ENCODE peak calls at places on chromosome 13, in four cellular contexts. G is GM12892, A is K562, D is GM12878. P is an unnamed sample.

GRCh38 chr13:29428310-29428991 is 167.0 kb downstream of the SLC7A1 start:
- DNase-seq in G (no peak), A (no peak), D (no peak), P (no peak)

GRCh38 chr13:20197361-20197834 is 4.7 kb upstream of the GJB2 start:
- DNase-seq in D (no peak), A (peak; percentile 10), G (no peak), P (peak; percentile 25)

GRCh38 chr13:78802912-78803311 is 144.0 kb upstream of the OBI1 start:
- DNase-seq in G (no peak), D (no peak), A (no peak), P (no peak)

GRCh38 chr13:24064258-24064860 is 96.2 kb upstream of the SPATA13 start:
- DNase-seq in G (no peak), D (no peak), A (no peak), P (no peak)

GRCh38 chr13:30739646-30740642 is 4.6 kb downstream of the ALOX5AP start:
- DNase-seq in A (peak; percentile 8), G (peak; percentile 35), D (peak; percentile 76), P (no peak)

GRCh38 chr13:113935523-113935922 is 38.4 kb downstream of the C13orf46 start:
- DNase-seq in G (no peak), A (no peak), D (no peak), P (no peak)

GRCh38 chr13:104006625-104007061 is 940.4 kb upstream of the SLC10A2 start:
- DNase-seq in D (no peak), A (no peak), G (no peak), P (no peak)

GRCh38 chr13:21668665-21669599 is 1.9 kb upstream of the FGF9 start:
- DNase-seq in A (no peak), D (no peak), G (no peak), P (no peak)

GRCh38 chr13:30619731-30620130 is 2.0 kb downstream of the USPL1 start:
- DNase-seq in G (no peak), A (peak; percentile 42), D (no peak), P (no peak)

GRCh38 chr13:76813874-76814273 is 72.3 kb downstream of the KCTD12 start:
- DNase-seq in D (no peak), G (no peak), A (no peak), P (no peak)

GRCh38 chr13:45833663-45834062 is 17.9 kb downstream of the SIAH3 start:
- DNase-seq in G (no peak), D (no peak), A (no peak), P (no peak)

GRCh38 chr13:46571189-46571901 is 18.4 kb downstream of the LRCH1 start:
- DNase-seq in A (no peak), D (no peak), G (no peak), P (no peak)

GRCh38 chr13:113937497-113938140 is 36.3 kb downstream of the C13orf46 start:
- DNase-seq in A (no peak), D (no peak), G (no peak), P (no peak)

GRCh38 chr13:114131581-114132418 is 623 bp downstream of the RASA3 start:
- DNase-seq in A (peak; percentile 42), G (no peak), D (no peak), P (no peak)

GRCh38 chr13:76552373-76552772 is 333.8 kb downstream of the KCTD12 start:
- DNase-seq in A (no peak), D (no peak), G (no peak), P (no peak)

GRCh38 chr13:34179481-34179880 is 361.5 kb downstream of the RFC3 start:
- DNase-seq in D (no peak), G (no peak), A (no peak), P (no peak)

GRCh38 chr13:20799726-20800416 is 26.1 kb upstream of the EEF1AKMT1 start:
- DNase-seq in A (no peak), G (no peak), D (no peak), P (no peak)

GRCh38 chr13:42354246-42355117 is 82.5 kb downstream of the AKAP11 start:
- DNase-seq in A (peak; percentile 2), G (no peak), D (peak; percentile 53), P (no peak)

GRCh38 chr13:51805925-51806324 is 2.0 kb upstream of the DHRS12 start:
- DNase-seq in A (no peak), D (no peak), G (no peak), P (no peak)

GRCh38 chr13:102847272-102848234 is 1.7 kb downstream of the ERCC5 start:
- DNase-seq in D (no peak), A (peak; percentile 39), G (no peak), P (no peak)

GRCh38 chr13:49517461-49517860 is 21.7 kb downstream of the PHF11 start:
- DNase-seq in A (no peak), D (no peak), G (no peak), P (no peak)

GRCh38 chr13:79654520-79654919 is 173.6 kb downstream of the NDFIP2 start:
- DNase-seq in D (no peak), G (no peak), A (no peak), P (no peak)

GRCh38 chr13:76339649-76340048 is 546.6 kb downstream of the KCTD12 start:
- DNase-seq in G (no peak), A (no peak), D (no peak), P (no peak)

GRCh38 chr13:87669379-87669978 is 1.7 kb upstream of the SLITRK5 start:
- DNase-seq in G (no peak), D (no peak), A (peak; percentile 1), P (no peak)

GRCh38 chr13:50334944-50335343 is 319.7 kb downstream of the KCNRG start:
- DNase-seq in D (no peak), A (peak; percentile 66), G (no peak), P (no peak)

GRCh38 chr13:100443278-100443997 is 145.2 kb downstream of the GGACT start:
- DNase-seq in A (no peak), G (no peak), D (no peak), P (no peak)

GRCh38 chr13:28325022-28325421 is 169.9 kb downstream of the FLT1 start:
- DNase-seq in A (no peak), D (no peak), G (no peak), P (no peak)

GRCh38 chr13:79710376-79710775 is 229.4 kb downstream of the NDFIP2 start:
- DNase-seq in D (no peak), G (no peak), A (no peak), P (no peak)

GRCh38 chr13:25267715-25268114 is 19.6 kb downstream of the MTMR6 start:
- DNase-seq in G (no peak), D (no peak), A (no peak), P (no peak)

GRCh38 chr13:81304121-81304659 is 963.3 kb upstream of the SPRY2 start:
- DNase-seq in A (no peak), G (no peak), D (no peak), P (no peak)

GRCh38 chr13:40974460-40975407 is 44.4 kb downstream of the ELF1 start:
- DNase-seq in G (no peak), A (peak; percentile 81), D (no peak), P (no peak)

GRCh38 chr13:93227280-93227905 is 786 bp downstream of the GPC6 start:
- DNase-seq in D (no peak), G (no peak), A (no peak), P (peak; percentile 9)

DNA sequence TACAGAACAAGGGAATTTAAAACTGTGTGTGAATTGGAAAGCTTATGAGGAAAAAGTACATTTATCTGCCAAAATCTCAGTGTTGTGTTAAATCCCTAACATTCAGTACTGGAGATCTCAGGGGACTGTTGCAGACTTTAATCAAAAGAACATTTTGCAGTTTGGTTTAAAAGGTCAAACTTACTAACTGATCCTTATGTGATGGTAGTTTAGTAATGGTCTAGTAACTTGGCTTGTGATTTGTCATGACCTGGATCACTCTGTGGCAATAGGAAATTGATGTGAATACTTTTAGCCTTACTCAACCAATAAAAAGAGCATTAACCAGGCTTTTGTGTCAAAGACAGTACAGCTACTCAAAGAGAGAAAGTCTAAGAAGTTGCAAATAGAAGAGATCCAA is 862.0 kb upstream of the MIR17HG start:
- DNase-seq in G (no peak), D (no peak), A (no peak), P (no peak)
- TF ChIP-seq TAF1 in G (no peak), D (no peak), A (no peak), P (no peak)

DNA sequence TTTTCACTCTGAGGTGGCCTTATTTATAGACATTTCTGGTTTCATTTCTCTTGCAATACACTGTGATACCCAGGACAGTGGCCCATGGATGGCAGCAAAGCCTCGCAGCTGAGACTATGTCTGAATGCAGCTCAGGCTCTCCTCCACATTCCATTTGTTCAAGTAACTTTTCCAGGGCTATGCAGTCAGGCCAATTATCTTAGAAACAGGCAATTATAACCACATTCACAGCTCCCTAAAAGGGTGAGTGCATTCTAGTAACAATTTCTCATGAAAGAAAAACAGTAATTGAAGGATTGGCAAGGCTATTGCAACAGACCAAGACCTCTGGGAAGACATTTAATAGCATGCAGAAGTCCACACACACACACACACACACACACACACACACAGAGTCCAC is 264.0 kb downstream of the TBC1D4 start:
- DNase-seq in D (no peak), A (no peak), G (no peak), P (no peak)
- TF ChIP-seq POLR2AphosphoS5 in D (no peak), A (no peak), G (no peak), P (no peak)

DNA sequence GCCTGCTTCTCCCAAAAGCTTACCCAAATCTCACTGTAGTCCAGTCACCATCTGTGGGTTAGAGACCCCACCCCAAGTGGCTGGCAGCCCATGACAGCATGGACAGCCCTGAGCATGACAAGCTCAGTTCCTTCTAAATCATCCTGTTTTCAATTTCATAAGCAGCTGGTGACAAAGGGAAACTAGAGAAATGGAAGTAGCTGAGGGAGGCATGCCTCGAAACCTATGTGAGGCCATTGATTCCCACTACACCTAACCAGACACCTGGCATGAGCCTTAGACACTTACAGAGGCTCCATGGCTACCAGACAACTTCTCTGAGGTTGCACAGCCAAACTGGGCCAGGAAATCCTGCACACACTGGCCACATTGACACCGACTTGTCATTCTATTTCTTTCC is 56.2 kb downstream of the ABCC4 start:
- DNase-seq in D (no peak), A (no peak), G (no peak), P (no peak)
- TF ChIP-seq TAF1 in D (no peak), A (no peak), G (no peak), P (no peak)

GRCh38 chr13:110320645-110321044 is 13.6 kb downstream of the COL4A2 start:
- DNase-seq in A (no peak), G (no peak), D (no peak), P (no peak)

GRCh38 chr13:110318920-110319319 is 11.8 kb downstream of the COL4A2 start:
- DNase-seq in A (no peak), G (no peak), D (no peak), P (no peak)

GRCh38 chr13:110317496-110318195 is 10.6 kb downstream of the COL4A2 start:
- DNase-seq in D (no peak), G (no peak), A (no peak), P (no peak)

GRCh38 chr13:110319397-110319773 is 12.3 kb downstream of the COL4A2 start:
- DNase-seq in D (no peak), G (no peak), A (no peak), P (no peak)

DNA sequence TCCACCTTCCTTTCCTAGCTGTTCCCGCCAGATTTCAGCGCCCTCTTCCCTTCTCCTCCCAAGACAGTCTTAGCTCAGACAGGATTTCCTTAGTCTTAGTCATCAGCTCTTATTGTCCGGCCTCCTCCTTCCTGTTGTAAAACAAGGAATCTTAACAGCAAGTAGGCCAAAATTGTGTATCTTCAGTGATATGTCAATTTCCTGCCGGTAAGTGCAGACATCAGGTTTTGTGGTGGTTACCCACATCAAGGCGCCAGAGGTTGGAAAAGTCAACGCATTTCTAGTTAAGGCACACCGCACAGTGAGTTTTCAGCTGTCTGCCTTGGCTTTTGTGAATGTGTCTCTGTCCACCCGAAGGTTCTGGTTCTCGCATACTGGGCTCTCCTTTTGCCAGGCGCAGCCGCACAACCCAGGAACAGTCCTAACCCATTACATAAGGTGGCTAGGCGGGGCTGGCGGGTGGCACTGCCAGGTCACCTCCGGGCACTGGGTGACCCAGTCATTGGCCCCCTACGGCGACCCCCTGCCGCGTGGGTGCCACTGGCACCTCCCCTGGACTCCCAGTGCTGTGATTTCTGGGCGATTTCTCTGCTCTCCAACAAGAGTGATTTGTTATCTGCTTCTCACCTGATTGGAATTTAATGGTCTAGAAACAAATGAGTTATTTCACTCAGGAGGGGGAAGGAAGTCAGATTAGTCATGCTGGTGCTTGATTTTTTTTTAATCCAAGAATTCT is 12.9 kb downstream of the COL4A2 start:
- DNase-seq in G (no peak), A (no peak), D (no peak), P (no peak)
- TF ChIP-seq POLR2AphosphoS5 in G (no peak), A (no peak), D (no peak), P (no peak)

P was measured in GM12891.